ENCODE peak calls at places on chromosomes 3 and 15, in six cellular contexts. One of them, this sample, is unnamed.

GRCh38 chr15:26985050-26985449 is 14.1 kb downstream of the GABRG3 start:
- DNase-seq in HL-60: no peak
- DNase-seq in bronchial epithelial cell: no peak
- DNase-seq in astrocyte: no peak
- DNase-seq in fibroblast of mammary gland: no peak
- DNase-seq in dorsolateral prefrontal cortex: no peak
- DNase-seq in this sample: no peak

GRCh38 chr3:31452495-31453106 is 80.1 kb upstream of the STT3B start:
- DNase-seq in HL-60: no peak
- DNase-seq in fibroblast of mammary gland: no peak
- DNase-seq in astrocyte: no peak
- DNase-seq in dorsolateral prefrontal cortex: no peak
- DNase-seq in bronchial epithelial cell: no peak
- DNase-seq in this sample: no peak

GRCh38 chr15:70164910-70165791 is 67.4 kb upstream of the TLE3 start:
- DNase-seq in fibroblast of mammary gland: no peak
- DNase-seq in dorsolateral prefrontal cortex: no peak
- DNase-seq in HL-60: no peak
- DNase-seq in astrocyte: no peak
- DNase-seq in bronchial epithelial cell: no peak
- DNase-seq in this sample: no peak

GRCh38 chr3:148319161-148319915 is 378.4 kb upstream of the AGTR1 start:
- DNase-seq in astrocyte: peak
- DNase-seq in fibroblast of mammary gland: peak
- DNase-seq in bronchial epithelial cell: peak
- DNase-seq in HL-60: peak
- DNase-seq in dorsolateral prefrontal cortex: no peak
- DNase-seq in this sample: no peak

GRCh38 chr3:32998631-32999451 is 47.4 kb downstream of the CCR4 start:
- DNase-seq in bronchial epithelial cell: no peak
- DNase-seq in dorsolateral prefrontal cortex: no peak
- DNase-seq in fibroblast of mammary gland: no peak
- DNase-seq in HL-60: no peak
- DNase-seq in astrocyte: no peak
- DNase-seq in this sample: no peak

GRCh38 chr15:84798436-84798946 is 18.7 kb upstream of the ALPK3 start:
- DNase-seq in fibroblast of mammary gland: no peak
- DNase-seq in dorsolateral prefrontal cortex: no peak
- DNase-seq in HL-60: no peak
- DNase-seq in bronchial epithelial cell: no peak
- DNase-seq in astrocyte: no peak
- DNase-seq in this sample: no peak

GRCh38 chr3:57100046-57100695 is 39.7 kb downstream of the SPATA12 start:
- DNase-seq in bronchial epithelial cell: peak
- DNase-seq in dorsolateral prefrontal cortex: no peak
- DNase-seq in HL-60: peak
- DNase-seq in astrocyte: no peak
- DNase-seq in fibroblast of mammary gland: peak
- DNase-seq in this sample: no peak

GRCh38 chr3:136651585-136651984 is 100.6 kb downstream of the STAG1 start:
- DNase-seq in HL-60: no peak
- DNase-seq in bronchial epithelial cell: no peak
- DNase-seq in astrocyte: no peak
- DNase-seq in dorsolateral prefrontal cortex: no peak
- DNase-seq in fibroblast of mammary gland: no peak
- DNase-seq in this sample: no peak

GRCh38 chr3:73605388-73605787 is 19.4 kb downstream of the PDZRN3 start:
- DNase-seq in dorsolateral prefrontal cortex: no peak
- DNase-seq in HL-60: no peak
- DNase-seq in fibroblast of mammary gland: peak
- DNase-seq in bronchial epithelial cell: no peak
- DNase-seq in astrocyte: peak
- DNase-seq in this sample: no peak

GRCh38 chr3:30456263-30456662 is 150.1 kb upstream of the TGFBR2 start:
- DNase-seq in dorsolateral prefrontal cortex: no peak
- DNase-seq in fibroblast of mammary gland: no peak
- DNase-seq in astrocyte: no peak
- DNase-seq in bronchial epithelial cell: no peak
- DNase-seq in HL-60: no peak
- DNase-seq in this sample: no peak

GRCh38 chr3:50627407-50628051 is 10.6 kb downstream of the MAPKAPK3 start:
- DNase-seq in fibroblast of mammary gland: peak
- DNase-seq in dorsolateral prefrontal cortex: peak
- DNase-seq in HL-60: no peak
- DNase-seq in bronchial epithelial cell: peak
- DNase-seq in astrocyte: peak
- DNase-seq in this sample: peak

GRCh38 chr15:25844981-25845680 is 18.0 kb downstream of the ATP10A start:
- DNase-seq in astrocyte: no peak
- DNase-seq in bronchial epithelial cell: no peak
- DNase-seq in HL-60: no peak
- DNase-seq in dorsolateral prefrontal cortex: no peak
- DNase-seq in fibroblast of mammary gland: no peak
- DNase-seq in this sample: no peak

GRCh38 chr15:87850916-87851315 is 405.6 kb downstream of the NTRK3 start:
- DNase-seq in dorsolateral prefrontal cortex: no peak
- DNase-seq in bronchial epithelial cell: no peak
- DNase-seq in astrocyte: peak
- DNase-seq in HL-60: no peak
- DNase-seq in fibroblast of mammary gland: no peak
- DNase-seq in this sample: peak

GRCh38 chr3:171458056-171458856 is 1.9 kb downstream of the TNIK start:
- DNase-seq in astrocyte: no peak
- DNase-seq in dorsolateral prefrontal cortex: no peak
- DNase-seq in fibroblast of mammary gland: no peak
- DNase-seq in bronchial epithelial cell: no peak
- DNase-seq in HL-60: no peak
- DNase-seq in this sample: no peak

GRCh38 chr3:161263057-161263456 is 41.9 kb downstream of the NMD3 start:
- DNase-seq in HL-60: no peak
- DNase-seq in fibroblast of mammary gland: peak
- DNase-seq in bronchial epithelial cell: peak
- DNase-seq in astrocyte: peak
- DNase-seq in dorsolateral prefrontal cortex: no peak
- DNase-seq in this sample: no peak

GRCh38 chr3:62918752-62919151 is 43.5 kb upstream of the CADPS start:
- DNase-seq in dorsolateral prefrontal cortex: no peak
- DNase-seq in HL-60: no peak
- DNase-seq in bronchial epithelial cell: no peak
- DNase-seq in astrocyte: no peak
- DNase-seq in fibroblast of mammary gland: no peak
- DNase-seq in this sample: no peak

GRCh38 chr3:45140392-45140791 is 5.8 kb downstream of the CDCP1 start:
- DNase-seq in HL-60: no peak
- DNase-seq in dorsolateral prefrontal cortex: no peak
- DNase-seq in astrocyte: peak
- DNase-seq in fibroblast of mammary gland: peak
- DNase-seq in bronchial epithelial cell: peak
- DNase-seq in this sample: no peak

GRCh38 chr3:122916580-122916979 is 111.0 kb downstream of the SEMA5B start:
- DNase-seq in bronchial epithelial cell: no peak
- DNase-seq in astrocyte: no peak
- DNase-seq in fibroblast of mammary gland: no peak
- DNase-seq in HL-60: no peak
- DNase-seq in dorsolateral prefrontal cortex: no peak
- DNase-seq in this sample: no peak

GRCh38 chr15:70762469-70763119 is 764 bp downstream of the UACA start:
- DNase-seq in astrocyte: peak
- DNase-seq in bronchial epithelial cell: peak
- DNase-seq in HL-60: no peak
- DNase-seq in dorsolateral prefrontal cortex: no peak
- DNase-seq in fibroblast of mammary gland: peak
- DNase-seq in this sample: no peak

GRCh38 chr3:192571197-192571791 is 156.0 kb downstream of the FGF12 start:
- DNase-seq in astrocyte: peak
- DNase-seq in HL-60: no peak
- DNase-seq in fibroblast of mammary gland: peak
- DNase-seq in dorsolateral prefrontal cortex: peak
- DNase-seq in bronchial epithelial cell: peak
- DNase-seq in this sample: no peak

GRCh38 chr3:42014949-42015533 is 53.1 kb upstream of the ULK4 start:
- DNase-seq in bronchial epithelial cell: no peak
- DNase-seq in dorsolateral prefrontal cortex: no peak
- DNase-seq in astrocyte: no peak
- DNase-seq in fibroblast of mammary gland: peak
- DNase-seq in HL-60: peak
- DNase-seq in this sample: no peak
- H3K4me3 ChIP-seq in bronchial epithelial cell: peak
- H3K4me3 ChIP-seq in dorsolateral prefrontal cortex: peak
- H3K4me3 ChIP-seq in astrocyte: peak
- H3K4me3 ChIP-seq in fibroblast of mammary gland: peak
- H3K4me3 ChIP-seq in HL-60: peak
- H3K4me3 ChIP-seq in this sample: peak

GRCh38 chr3:74613566-74613965 is 893 bp downstream of the CNTN3 start:
- DNase-seq in astrocyte: no peak
- DNase-seq in fibroblast of mammary gland: no peak
- DNase-seq in HL-60: no peak
- DNase-seq in dorsolateral prefrontal cortex: no peak
- DNase-seq in bronchial epithelial cell: no peak
- DNase-seq in this sample: no peak

GRCh38 chr3:74614133-74614967 is at the start of gene CNTN3:
- DNase-seq in HL-60: no peak
- DNase-seq in fibroblast of mammary gland: peak
- DNase-seq in astrocyte: peak
- DNase-seq in dorsolateral prefrontal cortex: no peak
- DNase-seq in bronchial epithelial cell: no peak
- DNase-seq in this sample: no peak

GRCh38 chr3:74621581-74621980 is 7.1 kb upstream of the CNTN3 start:
- DNase-seq in HL-60: no peak
- DNase-seq in astrocyte: no peak
- DNase-seq in bronchial epithelial cell: peak
- DNase-seq in fibroblast of mammary gland: no peak
- DNase-seq in dorsolateral prefrontal cortex: no peak
- DNase-seq in this sample: no peak

GRCh38 chr3:74613060-74613459 is 1.4 kb downstream of the CNTN3 start:
- DNase-seq in fibroblast of mammary gland: peak
- DNase-seq in bronchial epithelial cell: peak
- DNase-seq in HL-60: no peak
- DNase-seq in astrocyte: peak
- DNase-seq in dorsolateral prefrontal cortex: no peak
- DNase-seq in this sample: no peak

GRCh38 chr3:74617786-74618185 is 3.3 kb upstream of the CNTN3 start:
- DNase-seq in bronchial epithelial cell: no peak
- DNase-seq in astrocyte: no peak
- DNase-seq in dorsolateral prefrontal cortex: no peak
- DNase-seq in HL-60: no peak
- DNase-seq in fibroblast of mammary gland: no peak
- DNase-seq in this sample: no peak
- TF ChIP-seq CTCF in bronchial epithelial cell: no peak
- TF ChIP-seq CTCF in astrocyte: no peak
- TF ChIP-seq CTCF in dorsolateral prefrontal cortex: no peak
- TF ChIP-seq CTCF in HL-60: no peak
- TF ChIP-seq CTCF in fibroblast of mammary gland: no peak
- TF ChIP-seq CTCF in this sample: no peak

DNA sequence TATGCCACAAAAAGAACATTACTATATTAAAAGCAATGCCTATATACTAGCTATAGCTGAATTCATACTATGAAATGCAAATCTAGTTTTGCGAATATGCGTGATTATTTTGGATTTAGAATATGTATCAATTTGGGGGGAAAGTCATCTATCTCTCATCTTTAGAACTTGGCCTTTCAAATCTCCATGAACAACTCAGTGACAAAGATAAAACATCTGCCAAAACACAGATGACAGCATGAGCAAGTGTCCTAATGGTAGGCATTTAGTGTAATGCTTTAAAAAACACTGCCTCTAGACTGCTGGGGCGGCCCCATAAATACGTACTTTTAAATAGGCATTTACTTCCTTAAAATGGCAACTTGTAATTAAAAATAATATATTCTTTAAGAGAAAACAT is 2.7 kb downstream of the CD47 start:
- DNase-seq in bronchial epithelial cell: no peak
- DNase-seq in HL-60: no peak
- DNase-seq in fibroblast of mammary gland: no peak
- DNase-seq in astrocyte: no peak
- DNase-seq in dorsolateral prefrontal cortex: no peak
- DNase-seq in this sample: no peak
- H3K4me3 ChIP-seq in bronchial epithelial cell: no peak
- H3K4me3 ChIP-seq in HL-60: peak
- H3K4me3 ChIP-seq in fibroblast of mammary gland: no peak
- H3K4me3 ChIP-seq in astrocyte: no peak
- H3K4me3 ChIP-seq in dorsolateral prefrontal cortex: peak
- H3K4me3 ChIP-seq in this sample: no peak

GRCh38 chr3:138429665-138430064 is 4.8 kb upstream of the ESYT3 start:
- DNase-seq in fibroblast of mammary gland: no peak
- DNase-seq in dorsolateral prefrontal cortex: no peak
- DNase-seq in astrocyte: no peak
- DNase-seq in HL-60: no peak
- DNase-seq in bronchial epithelial cell: no peak
- DNase-seq in this sample: no peak

GRCh38 chr3:138423316-138423715 is 11.1 kb upstream of the ESYT3 start:
- DNase-seq in astrocyte: no peak
- DNase-seq in bronchial epithelial cell: no peak
- DNase-seq in fibroblast of mammary gland: no peak
- DNase-seq in HL-60: no peak
- DNase-seq in dorsolateral prefrontal cortex: no peak
- DNase-seq in this sample: no peak

DNA sequence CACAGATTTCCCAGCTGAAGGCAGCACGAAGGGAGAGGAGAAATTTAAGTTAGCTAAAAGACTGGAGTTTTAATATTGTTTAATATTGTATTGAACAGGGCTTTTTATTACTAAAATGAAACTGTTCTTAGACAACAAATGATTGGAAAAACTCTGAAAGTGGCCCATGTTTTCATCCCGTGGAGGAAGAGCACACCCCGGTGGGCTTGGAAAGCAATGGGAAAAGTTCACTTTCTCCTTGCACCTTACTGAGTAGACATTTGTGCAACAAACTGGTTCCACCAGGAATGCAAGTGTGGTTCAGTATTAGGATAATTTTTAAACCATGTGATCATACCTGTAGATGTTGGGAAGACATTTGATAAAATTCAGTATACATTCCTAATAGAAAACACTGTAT is 8.2 kb upstream of the ESYT3 start:
- DNase-seq in dorsolateral prefrontal cortex: no peak
- DNase-seq in bronchial epithelial cell: no peak
- DNase-seq in fibroblast of mammary gland: peak
- DNase-seq in astrocyte: no peak
- DNase-seq in HL-60: no peak
- DNase-seq in this sample: no peak
- TF ChIP-seq CTCF in dorsolateral prefrontal cortex: peak
- TF ChIP-seq CTCF in bronchial epithelial cell: no peak
- TF ChIP-seq CTCF in fibroblast of mammary gland: peak
- TF ChIP-seq CTCF in astrocyte: peak
- TF ChIP-seq CTCF in HL-60: no peak
- TF ChIP-seq CTCF in this sample: peak